ENCODE peak calls at places on chromosomes 16 and 17, in six cellular contexts. S, Z, P, M, I and L are unnamed samples.

GRCh38 chr16:69382421-69382820 is 3.4 kb downstream of the TERF2 start:
- DNase-seq in S (no peak), Z (no peak), P (peak), M (no peak), I (no peak), L (no peak)

GRCh38 chr16:17230932-17231581 is 239.7 kb downstream of the XYLT1 start:
- DNase-seq in S (no peak), Z (no peak), P (no peak), M (no peak), I (no peak), L (no peak)

GRCh38 chr17:2435852-2436251 is 35.0 kb upstream of the MNT start:
- DNase-seq in S (no peak), Z (no peak), P (no peak), M (no peak), I (no peak), L (no peak)

GRCh38 chr16:70703041-70703834 is 17.4 kb upstream of the MTSS2 start:
- DNase-seq in S (peak), Z (peak), P (peak), M (no peak), I (peak), L (no peak)

GRCh38 chr16:75376475-75376907 is 56.8 kb downstream of the CFDP1 start:
- DNase-seq in S (no peak), Z (no peak), P (no peak), M (no peak), I (no peak), L (no peak)

GRCh38 chr17:27315322-27315721 is 21.4 kb downstream of the WSB1 start:
- DNase-seq in S (peak), Z (no peak), P (peak), M (peak), I (peak), L (peak)

GRCh38 chr16:26993988-26994387 is 72.7 kb upstream of the C16orf82 start:
- DNase-seq in S (no peak), Z (no peak), P (peak), M (no peak), I (no peak), L (no peak)

GRCh38 chr16:80449332-80449731 is 91.5 kb upstream of the DYNLRB2 start:
- DNase-seq in S (no peak), Z (no peak), P (no peak), M (no peak), I (no peak), L (no peak)

GRCh38 chr17:51869387-51869786 is 289.1 kb downstream of the CA10 start:
- DNase-seq in S (no peak), Z (peak), P (no peak), M (no peak), I (no peak), L (no peak)

GRCh38 chr16:70770968-70771552 is 29.9 kb downstream of the VAC14 start:
- DNase-seq in S (peak), Z (peak), P (peak), M (peak), I (peak), L (peak)

GRCh38 chr16:77223184-77223583 is 24.0 kb downstream of the SYCE1L start:
- DNase-seq in S (no peak), Z (peak), P (no peak), M (no peak), I (no peak), L (no peak)

GRCh38 chr16:5298202-5298601 is 200.6 kb upstream of the EEF2KMT start:
- DNase-seq in S (no peak), Z (no peak), P (no peak), M (no peak), I (no peak), L (no peak)

GRCh38 chr17:79607941-79608728 is 2.7 kb downstream of the RBFOX3 start:
- DNase-seq in S (peak), Z (peak), P (no peak), M (no peak), I (peak), L (no peak)

GRCh38 chr17:7916799-7917198 is 710 bp upstream of the RNF227 start:
- DNase-seq in S (no peak), Z (no peak), P (peak), M (no peak), I (no peak), L (no peak)

GRCh38 chr17:73045722-73046121 is 46.8 kb downstream of the SLC39A11 start:
- DNase-seq in S (no peak), Z (no peak), P (no peak), M (no peak), I (no peak), L (no peak)

GRCh38 chr16:2815299-2815771 is 1.7 kb upstream of the PRSS21 start:
- DNase-seq in S (no peak), Z (no peak), P (no peak), M (no peak), I (peak), L (no peak)

GRCh38 chr16:52547001-52547833 is at the start of gene TOX3:
- DNase-seq in S (peak), Z (peak), P (no peak), M (peak), I (peak), L (peak)

GRCh38 chr17:57946798-57947358 is 8.3 kb downstream of the CUEDC1 start:
- DNase-seq in S (peak), Z (no peak), P (peak), M (no peak), I (peak), L (no peak)

GRCh38 chr17:29292071-29292991 is 1.6 kb downstream of the NUFIP2 start:
- DNase-seq in S (peak), Z (peak), P (peak), M (peak), I (peak), L (no peak)

GRCh38 chr17:51091635-51092034 is 29.0 kb downstream of the SPAG9 start:
- DNase-seq in S (no peak), Z (no peak), P (no peak), M (no peak), I (no peak), L (no peak)

GRCh38 chr17:49496183-49496865 is 1.2 kb downstream of the NGFR start:
- DNase-seq in S (peak), Z (peak), P (peak), M (peak), I (peak), L (no peak)

GRCh38 chr16:79848739-79849518 is 248.4 kb upstream of the MAF start:
- DNase-seq in S (peak), Z (no peak), P (no peak), M (no peak), I (no peak), L (no peak)

GRCh38 chr16:85557083-85557975 is 55.8 kb upstream of the GSE1 start:
- DNase-seq in S (peak), Z (peak), P (no peak), M (peak), I (peak), L (no peak)

GRCh38 chr17:43403846-43404245 is 5.1 kb downstream of the ARL4D start:
- DNase-seq in S (no peak), Z (peak), P (no peak), M (no peak), I (no peak), L (no peak)

GRCh38 chr17:43405861-43406260 is 7.1 kb downstream of the ARL4D start:
- DNase-seq in S (no peak), Z (no peak), P (no peak), M (no peak), I (no peak), L (no peak)

GRCh38 chr17:43409131-43409530 is 10.3 kb downstream of the ARL4D start:
- DNase-seq in S (no peak), Z (no peak), P (no peak), M (no peak), I (no peak), L (no peak)

GRCh38 chr17:43410557-43411368 is 12.0 kb downstream of the ARL4D start:
- DNase-seq in S (no peak), Z (no peak), P (no peak), M (no peak), I (no peak), L (no peak)

GRCh38 chr17:43406676-43407645 is 8.2 kb downstream of the ARL4D start:
- DNase-seq in S (no peak), Z (no peak), P (peak), M (peak), I (no peak), L (no peak)
- H3K27ac ChIP-seq in S (no peak), Z (no peak), P (peak), M (peak), I (peak), L (peak)

DNA sequence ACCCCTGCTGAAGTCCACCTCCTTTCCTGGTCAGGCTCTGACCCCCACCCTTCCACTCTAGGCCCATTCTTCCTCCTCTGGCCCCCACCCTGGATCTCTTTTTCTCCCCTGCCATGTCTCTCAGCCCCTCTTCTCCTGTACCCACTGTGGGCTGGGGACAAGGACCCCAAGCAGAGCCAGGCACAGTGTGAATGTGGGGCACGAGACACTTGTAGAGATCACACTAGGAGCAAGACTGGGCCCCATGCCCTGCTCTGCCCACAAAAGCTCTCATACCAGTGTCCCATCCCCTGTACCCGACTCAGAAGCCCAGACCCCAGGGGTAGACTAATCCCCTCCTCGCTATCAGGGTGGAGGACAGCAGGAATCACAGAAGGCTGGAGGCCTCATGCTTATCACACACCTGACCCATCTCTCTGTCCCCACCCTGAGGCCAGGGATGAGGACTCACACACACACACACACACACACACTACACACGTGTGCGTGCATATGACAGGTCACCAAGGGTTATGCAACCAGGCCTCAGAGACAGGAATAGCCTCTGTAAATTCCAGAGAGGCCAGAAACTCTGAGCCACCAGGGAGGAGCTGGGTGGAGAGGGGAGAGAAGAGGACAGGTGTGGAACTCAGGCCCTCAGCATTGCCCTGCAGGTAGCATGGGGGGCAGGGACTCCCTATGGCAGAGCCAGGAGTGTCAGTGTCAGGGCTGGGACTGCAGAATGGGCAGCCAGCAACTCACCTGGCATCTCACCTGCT is 21.1 kb downstream of the ARHGAP27 start:
- DNase-seq in S (peak), Z (no peak), P (no peak), M (no peak), I (peak), L (no peak)
- H3K27ac ChIP-seq in S (peak), Z (no peak), P (no peak), M (peak), I (peak), L (no peak)

DNA sequence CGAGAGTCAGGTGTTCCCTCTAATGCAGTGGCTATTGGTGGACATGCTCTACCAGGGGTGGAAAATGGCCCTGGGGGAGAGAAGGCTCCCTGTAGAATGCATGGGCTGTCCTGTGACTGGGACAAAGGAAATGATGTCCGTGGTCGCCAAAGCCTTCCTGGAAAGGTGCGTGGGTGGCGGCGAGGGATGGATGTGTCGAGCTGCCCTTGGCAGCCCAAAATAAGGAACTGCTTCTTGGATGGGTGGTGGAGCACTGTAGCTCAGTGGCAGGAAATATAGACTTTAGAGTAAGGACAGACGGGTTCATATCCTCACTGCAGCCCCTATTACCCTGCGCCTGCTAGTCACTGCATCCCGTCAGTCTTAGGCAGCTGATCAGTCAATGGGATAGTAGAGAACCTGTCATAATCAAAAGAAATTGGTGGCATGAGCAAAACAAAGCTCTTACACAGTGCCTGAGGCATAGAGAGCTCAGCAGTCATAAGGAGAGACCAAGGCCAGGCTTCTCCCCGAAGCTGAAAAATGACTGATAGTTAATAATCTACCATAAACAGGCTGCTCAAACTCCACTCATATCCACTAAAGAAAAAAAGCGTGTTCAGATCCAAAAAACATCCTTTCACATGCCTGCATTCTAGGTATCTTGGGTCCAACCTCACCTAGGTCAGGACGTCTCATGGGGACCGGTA is 123.5 kb upstream of the PLCG2 start:
- DNase-seq in S (no peak), Z (no peak), P (no peak), M (no peak), I (no peak), L (no peak)
- H3K27ac ChIP-seq in S (no peak), Z (no peak), P (no peak), M (no peak), I (peak), L (no peak)

GRCh38 chr17:67177732-67178131 is 67.3 kb downstream of the HELZ start:
- DNase-seq in S (no peak), Z (no peak), P (no peak), M (no peak), I (no peak), L (no peak)
- H3K27ac ChIP-seq in S (no peak), Z (no peak), P (no peak), M (no peak), I (no peak), L (no peak)

GRCh38 chr16:4052096-4052495 is 64.1 kb downstream of the ADCY9 start:
- DNase-seq in S (no peak), Z (no peak), P (no peak), M (no peak), I (no peak), L (no peak)

GRCh38 chr16:4055748-4056147 is 60.5 kb downstream of the ADCY9 start:
- DNase-seq in S (no peak), Z (no peak), P (no peak), M (no peak), I (no peak), L (no peak)

GRCh38 chr16:4053663-4054479 is 62.4 kb downstream of the ADCY9 start:
- DNase-seq in S (peak), Z (no peak), P (peak), M (no peak), I (peak), L (peak)

GRCh38 chr16:4051591-4051990 is 64.7 kb downstream of the ADCY9 start:
- DNase-seq in S (no peak), Z (no peak), P (no peak), M (no peak), I (no peak), L (no peak)

DNA sequence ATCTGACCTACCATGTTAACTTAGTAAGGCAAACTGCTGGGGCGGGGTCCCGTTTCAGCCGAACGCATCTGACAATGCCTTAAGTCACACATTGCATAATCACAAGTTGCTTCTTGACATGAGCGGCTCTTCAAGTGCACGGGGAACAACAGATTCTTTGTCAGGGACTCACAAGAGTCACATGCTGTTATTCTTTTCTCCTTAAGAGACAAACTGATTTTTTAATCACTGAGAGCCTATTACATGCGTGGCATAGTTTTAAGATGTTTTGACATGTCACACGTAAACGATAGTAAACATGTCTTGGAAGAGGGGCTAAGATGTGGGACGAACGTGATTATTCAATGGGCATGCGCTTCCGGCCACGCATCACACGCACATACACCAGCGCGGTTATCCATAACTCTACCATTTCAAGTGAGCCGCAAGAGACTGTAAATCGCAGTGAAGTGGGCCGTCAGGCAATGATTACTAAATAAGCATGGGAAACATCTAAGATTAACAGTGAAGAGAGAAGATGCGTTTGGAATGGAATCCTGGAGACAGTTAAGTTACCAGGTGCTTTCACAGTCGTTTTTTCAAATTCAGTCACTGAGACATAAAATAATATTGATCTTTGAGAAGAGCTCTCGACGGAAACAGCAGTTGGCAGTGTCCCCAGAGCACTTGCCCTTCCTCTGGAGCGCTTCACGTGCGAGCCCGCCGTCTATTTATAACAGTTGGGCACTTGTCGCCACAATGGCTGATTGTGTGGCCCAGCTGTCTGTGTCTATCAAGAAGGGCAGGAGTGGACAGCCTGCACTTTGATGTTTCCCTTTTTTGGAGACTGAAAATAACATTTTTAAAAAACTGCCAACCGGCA is 63.2 kb downstream of the ADCY9 start:
- DNase-seq in S (peak), Z (no peak), P (peak), M (peak), I (peak), L (no peak)
- H3K27ac ChIP-seq in S (peak), Z (no peak), P (peak), M (peak), I (peak), L (peak)

GRCh38 chr16:13995194-13995593 is 75.2 kb downstream of the ERCC4 start:
- DNase-seq in S (no peak), Z (no peak), P (no peak), M (no peak), I (no peak), L (peak)
- H3K27ac ChIP-seq in S (peak), Z (no peak), P (no peak), M (no peak), I (no peak), L (no peak)

GRCh38 chr17:40112718-40113109 is 9.1 kb upstream of the MSL1 start:
- DNase-seq in S (no peak), Z (no peak), P (no peak), M (no peak), I (no peak), L (no peak)
- H3K27ac ChIP-seq in S (peak), Z (no peak), P (peak), M (peak), I (peak), L (peak)

GRCh38 chr16:81821422-81822128 is 42.5 kb downstream of the PLCG2 start:
- DNase-seq in S (no peak), Z (peak), P (no peak), M (no peak), I (peak), L (no peak)
- H3K27ac ChIP-seq in S (no peak), Z (no peak), P (no peak), M (no peak), I (peak), L (no peak)

DNA sequence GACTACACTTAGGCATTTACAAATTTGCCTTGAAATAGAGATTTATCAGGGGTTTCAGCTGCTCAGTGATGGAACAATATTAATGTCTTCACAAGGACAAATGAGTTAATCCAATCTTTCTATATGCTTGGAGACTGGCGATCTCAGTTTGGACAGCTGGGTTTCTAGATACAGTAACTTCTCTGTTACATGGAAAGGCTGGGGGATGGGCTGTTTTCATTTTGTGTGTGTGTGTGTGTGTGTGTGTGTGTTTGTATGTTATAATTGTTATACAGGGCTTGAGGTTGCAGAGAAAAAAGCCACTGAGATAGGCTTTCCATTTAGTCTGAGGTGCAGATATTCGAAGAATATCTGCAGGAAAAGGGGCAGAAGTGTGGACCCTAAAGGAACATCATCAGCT is 359.3 kb upstream of the SALL1 start:
- DNase-seq in S (no peak), Z (no peak), P (no peak), M (no peak), I (no peak), L (no peak)
- H3K27ac ChIP-seq in S (no peak), Z (no peak), P (no peak), M (no peak), I (no peak), L (no peak)